ENCODE peak calls at places on chromosomes 6 and 20, in eight cellular contexts. One of them, this sample, is unnamed.

GRCh38 chr6:137351890-137352289 is 132.7 kb upstream of the IFNGR1 start:
- DNase-seq in CD8-positive, alpha-beta T cell: no peak
- DNase-seq in prostate gland: no peak
- DNase-seq in ascending aorta: peak; percentile 16
- DNase-seq in endothelial cell: no peak
- DNase-seq in thyroid gland: no peak
- DNase-seq in left ventricle myocardium inferior: no peak
- DNase-seq in GM06990: no peak
- DNase-seq in this sample: no peak

GRCh38 chr6:130585587-130585986 is 219.8 kb downstream of the TMEM200A start:
- DNase-seq in CD8-positive, alpha-beta T cell: no peak
- DNase-seq in prostate gland: no peak
- DNase-seq in ascending aorta: no peak
- DNase-seq in endothelial cell: no peak
- DNase-seq in thyroid gland: no peak
- DNase-seq in left ventricle myocardium inferior: no peak
- DNase-seq in GM06990: no peak
- DNase-seq in this sample: no peak

GRCh38 chr20:59322813-59323469 is 22.5 kb downstream of the EDN3 start:
- DNase-seq in CD8-positive, alpha-beta T cell: no peak
- DNase-seq in prostate gland: no peak
- DNase-seq in ascending aorta: no peak
- DNase-seq in endothelial cell: no peak
- DNase-seq in thyroid gland: no peak
- DNase-seq in left ventricle myocardium inferior: no peak
- DNase-seq in GM06990: no peak
- DNase-seq in this sample: no peak

GRCh38 chr20:59405819-59406218 is 105.4 kb downstream of the EDN3 start:
- DNase-seq in CD8-positive, alpha-beta T cell: no peak
- DNase-seq in prostate gland: no peak
- DNase-seq in ascending aorta: no peak
- DNase-seq in endothelial cell: no peak
- DNase-seq in thyroid gland: no peak
- DNase-seq in left ventricle myocardium inferior: no peak
- DNase-seq in GM06990: no peak
- DNase-seq in this sample: no peak

GRCh38 chr6:42523158-42523814 is 40.5 kb upstream of the UBR2 start:
- DNase-seq in CD8-positive, alpha-beta T cell: no peak
- DNase-seq in prostate gland: no peak
- DNase-seq in ascending aorta: no peak
- DNase-seq in endothelial cell: no peak
- DNase-seq in thyroid gland: no peak
- DNase-seq in left ventricle myocardium inferior: no peak
- DNase-seq in GM06990: no peak
- DNase-seq in this sample: no peak

GRCh38 chr20:34624628-34625027 is 52.3 kb downstream of the PIGU start:
- DNase-seq in CD8-positive, alpha-beta T cell: no peak
- DNase-seq in prostate gland: peak; percentile 61
- DNase-seq in ascending aorta: no peak
- DNase-seq in endothelial cell: no peak
- DNase-seq in thyroid gland: peak; percentile 12
- DNase-seq in left ventricle myocardium inferior: no peak
- DNase-seq in GM06990: no peak
- DNase-seq in this sample: peak; percentile 58

GRCh38 chr20:47456952-47457724 is 44.5 kb upstream of the NCOA3 start:
- DNase-seq in CD8-positive, alpha-beta T cell: no peak
- DNase-seq in prostate gland: no peak
- DNase-seq in ascending aorta: no peak
- DNase-seq in endothelial cell: no peak
- DNase-seq in thyroid gland: no peak
- DNase-seq in left ventricle myocardium inferior: no peak
- DNase-seq in GM06990: no peak
- DNase-seq in this sample: no peak

GRCh38 chr6:27168586-27169443 is 78.7 kb upstream of the PRSS16 start:
- DNase-seq in CD8-positive, alpha-beta T cell: no peak
- DNase-seq in prostate gland: no peak
- DNase-seq in ascending aorta: no peak
- DNase-seq in endothelial cell: no peak
- DNase-seq in thyroid gland: no peak
- DNase-seq in left ventricle myocardium inferior: no peak
- DNase-seq in GM06990: no peak
- DNase-seq in this sample: no peak

GRCh38 chr6:146972526-146972925 is 231.7 kb upstream of the STXBP5 start:
- DNase-seq in CD8-positive, alpha-beta T cell: no peak
- DNase-seq in prostate gland: no peak
- DNase-seq in ascending aorta: no peak
- DNase-seq in endothelial cell: no peak
- DNase-seq in thyroid gland: no peak
- DNase-seq in left ventricle myocardium inferior: no peak
- DNase-seq in GM06990: no peak
- DNase-seq in this sample: no peak

GRCh38 chr6:54718541-54719023 is 128.0 kb upstream of the FAM83B start:
- DNase-seq in CD8-positive, alpha-beta T cell: no peak
- DNase-seq in prostate gland: peak; percentile 19
- DNase-seq in ascending aorta: no peak
- DNase-seq in endothelial cell: no peak
- DNase-seq in thyroid gland: no peak
- DNase-seq in left ventricle myocardium inferior: no peak
- DNase-seq in GM06990: no peak
- DNase-seq in this sample: no peak

GRCh38 chr6:7053125-7053784 is 54.5 kb upstream of the RREB1 start:
- DNase-seq in CD8-positive, alpha-beta T cell: no peak
- DNase-seq in prostate gland: no peak
- DNase-seq in ascending aorta: no peak
- DNase-seq in endothelial cell: no peak
- DNase-seq in thyroid gland: peak; percentile 81
- DNase-seq in left ventricle myocardium inferior: no peak
- DNase-seq in GM06990: no peak
- DNase-seq in this sample: no peak

GRCh38 chr6:107692351-107692750 is 131.8 kb downstream of the SCML4 start:
- DNase-seq in CD8-positive, alpha-beta T cell: no peak
- DNase-seq in prostate gland: no peak
- DNase-seq in ascending aorta: no peak
- DNase-seq in endothelial cell: no peak
- DNase-seq in thyroid gland: no peak
- DNase-seq in left ventricle myocardium inferior: no peak
- DNase-seq in GM06990: no peak
- DNase-seq in this sample: no peak

GRCh38 chr20:9442858-9443257 is 71.5 kb upstream of the LAMP5 start:
- DNase-seq in CD8-positive, alpha-beta T cell: no peak
- DNase-seq in prostate gland: peak; percentile 50
- DNase-seq in ascending aorta: no peak
- DNase-seq in endothelial cell: no peak
- DNase-seq in thyroid gland: no peak
- DNase-seq in left ventricle myocardium inferior: no peak
- DNase-seq in GM06990: no peak
- DNase-seq in this sample: no peak

GRCh38 chr20:34713194-34713943 is 9.2 kb downstream of the TP53INP2 start:
- DNase-seq in CD8-positive, alpha-beta T cell: no peak
- DNase-seq in prostate gland: no peak
- DNase-seq in ascending aorta: no peak
- DNase-seq in endothelial cell: no peak
- DNase-seq in thyroid gland: peak; percentile 10
- DNase-seq in left ventricle myocardium inferior: no peak
- DNase-seq in GM06990: peak; percentile 44
- DNase-seq in this sample: no peak

GRCh38 chr20:41669708-41670263 is 51.6 kb upstream of the CHD6 start:
- DNase-seq in CD8-positive, alpha-beta T cell: no peak
- DNase-seq in prostate gland: no peak
- DNase-seq in ascending aorta: no peak
- DNase-seq in endothelial cell: no peak
- DNase-seq in thyroid gland: no peak
- DNase-seq in left ventricle myocardium inferior: no peak
- DNase-seq in GM06990: no peak
- DNase-seq in this sample: no peak

GRCh38 chr20:62576815-62577214 is 65.5 kb upstream of the SLCO4A1 start:
- DNase-seq in CD8-positive, alpha-beta T cell: no peak
- DNase-seq in prostate gland: no peak
- DNase-seq in ascending aorta: no peak
- DNase-seq in endothelial cell: peak; percentile 55
- DNase-seq in thyroid gland: no peak
- DNase-seq in left ventricle myocardium inferior: no peak
- DNase-seq in GM06990: no peak
- DNase-seq in this sample: no peak

GRCh38 chr6:56043761-56044160 is 168.4 kb upstream of the BMP5 start:
- DNase-seq in CD8-positive, alpha-beta T cell: no peak
- DNase-seq in prostate gland: no peak
- DNase-seq in ascending aorta: no peak
- DNase-seq in endothelial cell: no peak
- DNase-seq in thyroid gland: no peak
- DNase-seq in left ventricle myocardium inferior: no peak
- DNase-seq in GM06990: no peak
- DNase-seq in this sample: no peak

GRCh38 chr6:31366693-31367470 is 9.9 kb upstream of the HLA-B start:
- DNase-seq in CD8-positive, alpha-beta T cell: peak; percentile 87
- DNase-seq in prostate gland: peak; percentile 87
- DNase-seq in ascending aorta: peak; percentile 52
- DNase-seq in endothelial cell: peak; percentile 83
- DNase-seq in thyroid gland: peak; percentile 85
- DNase-seq in left ventricle myocardium inferior: peak; percentile 88
- DNase-seq in GM06990: peak; percentile 83
- DNase-seq in this sample: peak; percentile 89
- TF ChIP-seq CTCF in CD8-positive, alpha-beta T cell: peak; percentile 94
- TF ChIP-seq CTCF in prostate gland: peak; percentile 80
- TF ChIP-seq CTCF in ascending aorta: peak; percentile 93
- TF ChIP-seq CTCF in endothelial cell: peak; percentile 73
- TF ChIP-seq CTCF in thyroid gland: peak; percentile 87
- TF ChIP-seq CTCF in left ventricle myocardium inferior: peak; percentile 95
- TF ChIP-seq CTCF in GM06990: peak; percentile 93
- TF ChIP-seq CTCF in this sample: peak; percentile 98

GRCh38 chr6:158287047-158287446 is 25.2 kb upstream of the TULP4 start:
- DNase-seq in CD8-positive, alpha-beta T cell: no peak
- DNase-seq in prostate gland: no peak
- DNase-seq in ascending aorta: no peak
- DNase-seq in endothelial cell: no peak
- DNase-seq in thyroid gland: no peak
- DNase-seq in left ventricle myocardium inferior: no peak
- DNase-seq in GM06990: no peak
- DNase-seq in this sample: no peak

GRCh38 chr6:158283304-158284005 is 28.8 kb upstream of the TULP4 start:
- DNase-seq in CD8-positive, alpha-beta T cell: no peak
- DNase-seq in prostate gland: no peak
- DNase-seq in ascending aorta: no peak
- DNase-seq in endothelial cell: peak; percentile 17
- DNase-seq in thyroid gland: peak; percentile 27
- DNase-seq in left ventricle myocardium inferior: no peak
- DNase-seq in GM06990: no peak
- DNase-seq in this sample: no peak

GRCh38 chr6:158284340-158285210 is 27.7 kb upstream of the TULP4 start:
- DNase-seq in CD8-positive, alpha-beta T cell: no peak
- DNase-seq in prostate gland: peak; percentile 10
- DNase-seq in ascending aorta: no peak
- DNase-seq in endothelial cell: no peak
- DNase-seq in thyroid gland: peak; percentile 92
- DNase-seq in left ventricle myocardium inferior: no peak
- DNase-seq in GM06990: no peak
- DNase-seq in this sample: peak; percentile 60

GRCh38 chr6:158285321-158285960 is 26.8 kb upstream of the TULP4 start:
- DNase-seq in CD8-positive, alpha-beta T cell: no peak
- DNase-seq in prostate gland: no peak
- DNase-seq in ascending aorta: no peak
- DNase-seq in endothelial cell: no peak
- DNase-seq in thyroid gland: no peak
- DNase-seq in left ventricle myocardium inferior: no peak
- DNase-seq in GM06990: no peak
- DNase-seq in this sample: no peak

DNA sequence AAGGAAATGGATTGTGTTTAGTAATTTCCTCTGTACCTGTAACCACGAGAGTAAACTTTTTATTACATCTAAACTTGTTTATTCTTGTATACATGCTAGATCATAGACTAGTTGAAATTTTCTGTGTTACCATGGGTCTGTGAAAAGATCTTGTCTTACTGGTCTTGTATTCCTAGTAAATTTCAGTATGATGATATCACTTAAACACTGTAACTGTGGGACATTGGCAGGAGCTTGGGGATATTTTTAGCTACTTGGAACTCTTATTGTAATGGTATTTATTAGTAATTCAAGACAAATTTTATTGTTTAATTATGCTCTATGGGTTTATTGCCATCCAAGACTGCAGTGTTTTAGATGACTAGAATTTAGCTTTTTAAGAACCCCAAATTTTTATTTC is 25.9 kb upstream of the TULP4 start:
- DNase-seq in CD8-positive, alpha-beta T cell: no peak
- DNase-seq in prostate gland: no peak
- DNase-seq in ascending aorta: no peak
- DNase-seq in endothelial cell: no peak
- DNase-seq in thyroid gland: no peak
- DNase-seq in left ventricle myocardium inferior: no peak
- DNase-seq in GM06990: no peak
- DNase-seq in this sample: no peak
- TF ChIP-seq CTCF in CD8-positive, alpha-beta T cell: no peak
- TF ChIP-seq CTCF in prostate gland: no peak
- TF ChIP-seq CTCF in ascending aorta: no peak
- TF ChIP-seq CTCF in endothelial cell: no peak
- TF ChIP-seq CTCF in thyroid gland: no peak
- TF ChIP-seq CTCF in left ventricle myocardium inferior: no peak
- TF ChIP-seq CTCF in GM06990: no peak
- TF ChIP-seq CTCF in this sample: no peak

GRCh38 chr6:149903938-149904611 is 6.2 kb upstream of the RAET1E start:
- DNase-seq in CD8-positive, alpha-beta T cell: no peak
- DNase-seq in prostate gland: no peak
- DNase-seq in ascending aorta: no peak
- DNase-seq in endothelial cell: no peak
- DNase-seq in thyroid gland: no peak
- DNase-seq in left ventricle myocardium inferior: no peak
- DNase-seq in GM06990: no peak
- DNase-seq in this sample: no peak
- TF ChIP-seq CTCF in CD8-positive, alpha-beta T cell: no peak
- TF ChIP-seq CTCF in prostate gland: no peak
- TF ChIP-seq CTCF in ascending aorta: no peak
- TF ChIP-seq CTCF in endothelial cell: no peak
- TF ChIP-seq CTCF in thyroid gland: no peak
- TF ChIP-seq CTCF in left ventricle myocardium inferior: no peak
- TF ChIP-seq CTCF in GM06990: no peak
- TF ChIP-seq CTCF in this sample: no peak

DNA sequence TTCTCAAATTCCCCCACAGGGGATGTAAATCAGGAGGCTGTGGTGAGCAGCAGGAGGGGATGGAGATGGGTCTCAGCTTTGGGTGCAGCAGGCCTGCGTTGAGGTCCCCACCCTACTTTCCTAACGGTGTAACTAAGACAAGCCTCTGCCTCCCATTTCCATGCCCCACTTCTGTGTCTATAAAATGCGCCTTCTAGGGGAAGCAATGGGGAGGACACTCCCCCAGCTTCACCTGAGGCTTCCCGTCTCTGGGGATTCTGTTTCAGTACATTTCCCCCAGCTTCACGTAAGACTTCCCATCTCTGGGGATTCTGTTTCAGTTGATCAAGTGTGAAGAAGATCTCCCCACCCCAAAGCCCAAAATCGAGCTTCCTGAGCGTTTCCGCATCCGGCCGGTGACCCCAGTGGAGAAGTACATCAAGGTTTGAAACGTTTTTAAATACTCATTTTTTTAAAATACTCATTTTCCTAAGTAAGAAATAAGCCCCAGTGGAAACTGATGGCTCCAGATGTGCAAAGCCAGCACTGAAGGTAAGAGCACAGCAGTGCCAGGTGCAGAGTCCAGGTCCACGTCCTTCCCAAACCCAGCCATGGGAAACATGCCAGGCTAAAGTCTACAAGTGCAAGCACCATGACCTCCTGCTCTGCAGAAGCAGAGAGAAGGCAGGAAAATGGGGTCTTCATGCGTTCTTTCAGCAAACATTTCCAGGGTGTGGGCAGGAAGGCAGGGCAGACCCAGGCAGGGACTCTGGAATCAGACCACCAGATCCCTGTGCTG is 73.1 kb downstream of the ANKRD60 start:
- DNase-seq in CD8-positive, alpha-beta T cell: no peak
- DNase-seq in prostate gland: no peak
- DNase-seq in ascending aorta: no peak
- DNase-seq in endothelial cell: no peak
- DNase-seq in thyroid gland: no peak
- DNase-seq in left ventricle myocardium inferior: no peak
- DNase-seq in GM06990: no peak
- DNase-seq in this sample: no peak
- TF ChIP-seq CTCF in CD8-positive, alpha-beta T cell: no peak
- TF ChIP-seq CTCF in prostate gland: no peak
- TF ChIP-seq CTCF in ascending aorta: no peak
- TF ChIP-seq CTCF in endothelial cell: no peak
- TF ChIP-seq CTCF in thyroid gland: no peak
- TF ChIP-seq CTCF in left ventricle myocardium inferior: no peak
- TF ChIP-seq CTCF in GM06990: peak; percentile 16
- TF ChIP-seq CTCF in this sample: no peak